ENCODE peak calls at places on chromosomes 5 and 9, in six cellular contexts. One of them, this sample, is unnamed.

GRCh38 chr5:136191304-136192014 is 1.5 kb downstream of the SMIM32 start:
- DNase-seq in AG04450: no peak
- DNase-seq in esophagus squamous epithelium: no peak
- DNase-seq in CD8-positive, alpha-beta T cell: no peak
- DNase-seq in brain microvascular endothelial cell: no peak
- DNase-seq in stomach: no peak
- DNase-seq in this sample: peak

GRCh38 chr9:107932036-107932435 is 442.5 kb upstream of the KLF4 start:
- DNase-seq in CD8-positive, alpha-beta T cell: no peak
- DNase-seq in brain microvascular endothelial cell: peak
- DNase-seq in AG04450: no peak
- DNase-seq in stomach: no peak
- DNase-seq in esophagus squamous epithelium: no peak
- DNase-seq in this sample: no peak

GRCh38 chr5:68046445-68046844 is 169.1 kb upstream of the PIK3R1 start:
- DNase-seq in stomach: no peak
- DNase-seq in AG04450: peak
- DNase-seq in CD8-positive, alpha-beta T cell: no peak
- DNase-seq in brain microvascular endothelial cell: peak
- DNase-seq in esophagus squamous epithelium: no peak
- DNase-seq in this sample: peak

GRCh38 chr5:39521945-39522590 is 97.3 kb upstream of the DAB2 start:
- DNase-seq in esophagus squamous epithelium: no peak
- DNase-seq in CD8-positive, alpha-beta T cell: no peak
- DNase-seq in brain microvascular endothelial cell: no peak
- DNase-seq in stomach: no peak
- DNase-seq in AG04450: no peak
- DNase-seq in this sample: no peak

GRCh38 chr5:133930061-133930823 is 38.2 kb downstream of the C5orf15 start:
- DNase-seq in brain microvascular endothelial cell: peak
- DNase-seq in AG04450: no peak
- DNase-seq in esophagus squamous epithelium: no peak
- DNase-seq in stomach: no peak
- DNase-seq in CD8-positive, alpha-beta T cell: peak
- DNase-seq in this sample: no peak

GRCh38 chr9:13388157-13388556 is 108.7 kb upstream of the MPDZ start:
- DNase-seq in esophagus squamous epithelium: no peak
- DNase-seq in brain microvascular endothelial cell: peak
- DNase-seq in AG04450: no peak
- DNase-seq in CD8-positive, alpha-beta T cell: no peak
- DNase-seq in stomach: no peak
- DNase-seq in this sample: no peak

GRCh38 chr9:33263131-33263935 is 1.2 kb downstream of the BAG1 start:
- DNase-seq in AG04450: no peak
- DNase-seq in esophagus squamous epithelium: no peak
- DNase-seq in stomach: no peak
- DNase-seq in CD8-positive, alpha-beta T cell: peak
- DNase-seq in brain microvascular endothelial cell: peak
- DNase-seq in this sample: peak

GRCh38 chr5:120479066-120479465 is 15.0 kb downstream of the PRR16 start:
- DNase-seq in brain microvascular endothelial cell: no peak
- DNase-seq in CD8-positive, alpha-beta T cell: no peak
- DNase-seq in stomach: no peak
- DNase-seq in AG04450: no peak
- DNase-seq in esophagus squamous epithelium: no peak
- DNase-seq in this sample: no peak

GRCh38 chr5:53714324-53715010 is 154.0 kb downstream of the NDUFS4 start:
- DNase-seq in AG04450: no peak
- DNase-seq in CD8-positive, alpha-beta T cell: no peak
- DNase-seq in brain microvascular endothelial cell: no peak
- DNase-seq in esophagus squamous epithelium: no peak
- DNase-seq in stomach: no peak
- DNase-seq in this sample: no peak

GRCh38 chr5:123087173-123088030 is 1.6 kb upstream of the PRDM6 start:
- DNase-seq in AG04450: no peak
- DNase-seq in stomach: no peak
- DNase-seq in CD8-positive, alpha-beta T cell: no peak
- DNase-seq in esophagus squamous epithelium: no peak
- DNase-seq in brain microvascular endothelial cell: no peak
- DNase-seq in this sample: no peak

GRCh38 chr9:89742660-89743059 is 137.8 kb downstream of the GADD45G start:
- DNase-seq in brain microvascular endothelial cell: no peak
- DNase-seq in esophagus squamous epithelium: no peak
- DNase-seq in AG04450: no peak
- DNase-seq in CD8-positive, alpha-beta T cell: no peak
- DNase-seq in stomach: no peak
- DNase-seq in this sample: no peak

GRCh38 chr5:169290895-169291294 is 10.0 kb downstream of the SLIT3 start:
- DNase-seq in esophagus squamous epithelium: no peak
- DNase-seq in AG04450: no peak
- DNase-seq in stomach: no peak
- DNase-seq in CD8-positive, alpha-beta T cell: no peak
- DNase-seq in brain microvascular endothelial cell: no peak
- DNase-seq in this sample: no peak

GRCh38 chr5:102561894-102562760 is 63.3 kb upstream of the SLCO6A1 start:
- DNase-seq in CD8-positive, alpha-beta T cell: no peak
- DNase-seq in esophagus squamous epithelium: no peak
- DNase-seq in brain microvascular endothelial cell: peak
- DNase-seq in AG04450: no peak
- DNase-seq in stomach: no peak
- DNase-seq in this sample: no peak

GRCh38 chr5:125139590-125139989 is 393.2 kb upstream of the ZNF608 start:
- DNase-seq in AG04450: no peak
- DNase-seq in CD8-positive, alpha-beta T cell: no peak
- DNase-seq in stomach: no peak
- DNase-seq in brain microvascular endothelial cell: no peak
- DNase-seq in esophagus squamous epithelium: no peak
- DNase-seq in this sample: no peak
- H3K27ac ChIP-seq in AG04450: no peak
- H3K27ac ChIP-seq in CD8-positive, alpha-beta T cell: no peak
- H3K27ac ChIP-seq in stomach: no peak
- H3K27ac ChIP-seq in brain microvascular endothelial cell: no peak
- H3K27ac ChIP-seq in esophagus squamous epithelium: no peak
- H3K27ac ChIP-seq in this sample: no peak

GRCh38 chr5:177452688-177453638 is 6.3 kb downstream of the PRR7 start:
- DNase-seq in stomach: no peak
- DNase-seq in CD8-positive, alpha-beta T cell: no peak
- DNase-seq in brain microvascular endothelial cell: no peak
- DNase-seq in AG04450: no peak
- DNase-seq in esophagus squamous epithelium: no peak
- DNase-seq in this sample: no peak
- TF ChIP-seq CTCF in stomach: no peak
- TF ChIP-seq CTCF in CD8-positive, alpha-beta T cell: no peak
- TF ChIP-seq CTCF in brain microvascular endothelial cell: no peak
- TF ChIP-seq CTCF in AG04450: no peak
- TF ChIP-seq CTCF in esophagus squamous epithelium: peak
- TF ChIP-seq CTCF in this sample: no peak

GRCh38 chr9:97982191-97982718 is 886 bp upstream of the ANP32B start:
- DNase-seq in esophagus squamous epithelium: no peak
- DNase-seq in brain microvascular endothelial cell: no peak
- DNase-seq in AG04450: no peak
- DNase-seq in CD8-positive, alpha-beta T cell: no peak
- DNase-seq in stomach: no peak
- DNase-seq in this sample: no peak
- H3K27ac ChIP-seq in esophagus squamous epithelium: peak
- H3K27ac ChIP-seq in brain microvascular endothelial cell: peak
- H3K27ac ChIP-seq in AG04450: peak
- H3K27ac ChIP-seq in CD8-positive, alpha-beta T cell: peak
- H3K27ac ChIP-seq in stomach: peak
- H3K27ac ChIP-seq in this sample: peak

GRCh38 chr9:133204993-133205336 is 4.1 kb downstream of the OBP2B start:
- DNase-seq in esophagus squamous epithelium: no peak
- DNase-seq in AG04450: no peak
- DNase-seq in stomach: peak
- DNase-seq in brain microvascular endothelial cell: no peak
- DNase-seq in CD8-positive, alpha-beta T cell: no peak
- DNase-seq in this sample: no peak

GRCh38 chr9:133207021-133207531 is 2.0 kb downstream of the OBP2B start:
- DNase-seq in CD8-positive, alpha-beta T cell: no peak
- DNase-seq in AG04450: no peak
- DNase-seq in stomach: no peak
- DNase-seq in esophagus squamous epithelium: no peak
- DNase-seq in brain microvascular endothelial cell: no peak
- DNase-seq in this sample: no peak

GRCh38 chr9:133210202-133210532 is 1.1 kb upstream of the OBP2B start:
- DNase-seq in stomach: peak
- DNase-seq in brain microvascular endothelial cell: no peak
- DNase-seq in esophagus squamous epithelium: no peak
- DNase-seq in CD8-positive, alpha-beta T cell: no peak
- DNase-seq in AG04450: no peak
- DNase-seq in this sample: no peak

GRCh38 chr9:133205996-133206931 is 2.8 kb downstream of the OBP2B start:
- DNase-seq in CD8-positive, alpha-beta T cell: no peak
- DNase-seq in esophagus squamous epithelium: no peak
- DNase-seq in AG04450: no peak
- DNase-seq in brain microvascular endothelial cell: no peak
- DNase-seq in stomach: peak
- DNase-seq in this sample: no peak

DNA sequence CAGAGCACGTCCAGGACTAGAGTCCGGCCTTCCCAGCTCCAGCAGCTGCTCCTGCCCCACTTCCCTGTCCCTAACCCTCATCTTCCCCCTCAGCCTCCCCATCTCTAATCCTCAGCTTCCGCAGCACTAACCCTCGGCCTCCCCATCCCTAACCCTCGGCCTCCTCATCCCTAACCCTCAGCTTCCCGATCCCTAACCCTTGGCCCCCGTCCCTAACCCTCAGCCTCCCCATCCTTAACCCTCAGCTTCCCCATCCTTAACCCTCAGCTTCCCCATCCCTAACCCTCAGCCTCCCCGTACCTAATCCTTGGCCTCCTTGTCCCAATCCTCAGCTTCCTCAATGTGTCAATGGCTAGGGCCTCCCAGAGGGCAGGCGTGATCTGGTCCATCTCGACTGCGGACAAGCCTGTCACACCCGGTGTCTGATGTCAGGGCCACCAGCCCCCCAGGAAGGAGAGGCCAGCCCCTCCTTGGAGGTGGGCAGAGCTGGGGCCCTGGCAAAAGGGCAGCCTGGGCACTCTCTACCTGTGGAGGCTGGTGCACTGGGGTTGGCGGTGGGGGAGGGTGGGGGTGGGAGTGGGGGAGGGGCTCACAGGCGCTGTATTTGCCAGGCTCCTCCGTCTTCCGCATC is 1.4 kb downstream of the OBP2B start:
- DNase-seq in CD8-positive, alpha-beta T cell: no peak
- DNase-seq in AG04450: no peak
- DNase-seq in stomach: no peak
- DNase-seq in esophagus squamous epithelium: no peak
- DNase-seq in brain microvascular endothelial cell: no peak
- DNase-seq in this sample: no peak
- TF ChIP-seq CTCF in CD8-positive, alpha-beta T cell: no peak
- TF ChIP-seq CTCF in AG04450: no peak
- TF ChIP-seq CTCF in stomach: no peak
- TF ChIP-seq CTCF in esophagus squamous epithelium: no peak
- TF ChIP-seq CTCF in brain microvascular endothelial cell: no peak
- TF ChIP-seq CTCF in this sample: no peak

GRCh38 chr5:176647870-176648466 is 684 bp downstream of the TSPAN17 start:
- DNase-seq in AG04450: no peak
- DNase-seq in stomach: peak
- DNase-seq in brain microvascular endothelial cell: no peak
- DNase-seq in CD8-positive, alpha-beta T cell: no peak
- DNase-seq in esophagus squamous epithelium: no peak
- DNase-seq in this sample: peak

GRCh38 chr5:176644878-176645670 is 2.2 kb upstream of the TSPAN17 start:
- DNase-seq in AG04450: no peak
- DNase-seq in brain microvascular endothelial cell: no peak
- DNase-seq in CD8-positive, alpha-beta T cell: no peak
- DNase-seq in esophagus squamous epithelium: no peak
- DNase-seq in stomach: no peak
- DNase-seq in this sample: no peak

GRCh38 chr5:176647030-176647869 is at the start of gene TSPAN17:
- DNase-seq in esophagus squamous epithelium: peak
- DNase-seq in CD8-positive, alpha-beta T cell: peak
- DNase-seq in stomach: peak
- DNase-seq in brain microvascular endothelial cell: peak
- DNase-seq in AG04450: peak
- DNase-seq in this sample: peak

GRCh38 chr5:176646049-176646706 is 1.1 kb upstream of the TSPAN17 start:
- DNase-seq in stomach: no peak
- DNase-seq in CD8-positive, alpha-beta T cell: no peak
- DNase-seq in AG04450: no peak
- DNase-seq in esophagus squamous epithelium: no peak
- DNase-seq in brain microvascular endothelial cell: no peak
- DNase-seq in this sample: no peak

GRCh38 chr5:176646707-176647029 is 616 bp upstream of the TSPAN17 start:
- DNase-seq in esophagus squamous epithelium: no peak
- DNase-seq in AG04450: no peak
- DNase-seq in stomach: no peak
- DNase-seq in brain microvascular endothelial cell: no peak
- DNase-seq in CD8-positive, alpha-beta T cell: no peak
- DNase-seq in this sample: no peak
- H3K27ac ChIP-seq in esophagus squamous epithelium: peak
- H3K27ac ChIP-seq in AG04450: peak
- H3K27ac ChIP-seq in stomach: peak
- H3K27ac ChIP-seq in brain microvascular endothelial cell: peak
- H3K27ac ChIP-seq in CD8-positive, alpha-beta T cell: peak
- H3K27ac ChIP-seq in this sample: peak

DNA sequence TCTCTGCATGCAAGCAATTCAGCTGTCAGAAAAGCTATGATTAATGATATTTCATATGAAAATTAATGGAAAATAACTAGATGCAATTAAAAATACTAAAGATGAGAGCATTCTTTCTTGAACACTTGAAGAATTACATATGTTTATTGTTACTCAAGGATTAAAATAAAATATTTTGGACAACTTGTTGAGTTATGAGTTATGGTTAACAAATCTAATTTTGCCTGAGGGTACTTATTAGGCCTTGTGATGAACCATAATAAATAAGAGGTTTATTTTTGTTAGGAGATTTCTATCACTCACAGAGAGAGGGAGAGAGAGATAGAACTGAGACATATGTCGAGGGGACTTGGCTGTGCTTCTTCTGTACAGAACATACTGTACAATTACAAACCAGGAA is 183.7 kb downstream of the ISL1 start:
- DNase-seq in AG04450: no peak
- DNase-seq in CD8-positive, alpha-beta T cell: no peak
- DNase-seq in stomach: no peak
- DNase-seq in esophagus squamous epithelium: no peak
- DNase-seq in brain microvascular endothelial cell: no peak
- DNase-seq in this sample: no peak
- TF ChIP-seq CTCF in AG04450: no peak
- TF ChIP-seq CTCF in CD8-positive, alpha-beta T cell: no peak
- TF ChIP-seq CTCF in stomach: no peak
- TF ChIP-seq CTCF in esophagus squamous epithelium: no peak
- TF ChIP-seq CTCF in brain microvascular endothelial cell: no peak
- TF ChIP-seq CTCF in this sample: no peak

This sample was measured in RWPE1.